ENCODE peak calls at places on chromosomes 7 and 10, in nine cellular contexts. G is stimulated activated CD8-positive, alpha-beta memory T cell treated with anti-CD3 and anti-CD28 coated beads, Interleukin-4, amount 100 ng/mL, for 24 hours; H is AG08395; Y is GM13976; S is sciatic nerve; U is NCI-H1105 treated with DMSO at 0.1 percent for 48 hours; T is astrocyte of the hippocampus; X is fibroblast of villous mesenchyme; R is activated CD4-positive, alpha-beta T cell treated with anti-CD3 and anti-CD28 coated beads, Interleukin-2, amount 10 ng/mL, durations not matched to agents 7 days and 5 days. C is an unnamed sample.

GRCh38 chr10:33238643-33239042 is 95.8 kb downstream of the NRP1 start:
- DNase-seq in G (no peak), H (no peak), Y (no peak), S (no peak), U (no peak), T (peak), X (peak), R (no peak), C (peak)

GRCh38 chr10:125151824-125152634 is 8.3 kb downstream of the CTBP2 start:
- DNase-seq in G (no peak), H (no peak), Y (no peak), S (no peak), U (peak), T (no peak), X (no peak), R (no peak), C (no peak)

GRCh38 chr10:15815242-15815885 is 44.9 kb downstream of the MINDY3 start:
- DNase-seq in G (no peak), H (no peak), Y (no peak), S (no peak), U (peak), T (no peak), X (no peak), R (no peak), C (no peak)

GRCh38 chr7:64373017-64373416 is 59.3 kb downstream of the ZNF736 start:
- DNase-seq in G (no peak), H (no peak), Y (no peak), S (no peak), U (no peak), T (no peak), X (no peak), R (no peak), C (no peak)

GRCh38 chr7:134044682-134045081 is 82.5 kb upstream of the LRGUK start:
- DNase-seq in G (no peak), H (no peak), Y (no peak), S (no peak), U (no peak), T (no peak), X (no peak), R (no peak), C (no peak)

GRCh38 chr7:157412021-157412443 is 75.2 kb downstream of the DNAJB6 start:
- DNase-seq in G (peak), H (peak), Y (no peak), S (no peak), U (no peak), T (peak), X (peak), R (peak), C (peak)

GRCh38 chr7:32860096-32860495 is 31.5 kb downstream of the KBTBD2 start:
- DNase-seq in G (no peak), H (no peak), Y (no peak), S (no peak), U (no peak), T (no peak), X (no peak), R (no peak), C (no peak)

GRCh38 chr10:3484306-3485187 is 300.5 kb downstream of the KLF6 start:
- DNase-seq in G (no peak), H (peak), Y (peak), S (no peak), U (peak), T (no peak), X (peak), R (no peak), C (no peak)

GRCh38 chr10:31752167-31752566 is 176.5 kb downstream of the ARHGAP12 start:
- DNase-seq in G (no peak), H (no peak), Y (no peak), S (no peak), U (no peak), T (no peak), X (no peak), R (no peak), C (no peak)

GRCh38 chr10:78976825-78977760 is 91.7 kb upstream of the ZMIZ1 start:
- DNase-seq in G (no peak), H (no peak), Y (no peak), S (no peak), U (no peak), T (no peak), X (no peak), R (no peak), C (no peak)

GRCh38 chr7:112452102-112452888 is 2.0 kb downstream of the IFRD1 start:
- DNase-seq in G (no peak), H (peak), Y (peak), S (peak), U (no peak), T (peak), X (peak), R (no peak), C (peak)

GRCh38 chr10:66378117-66378876 is 547.5 kb upstream of the LRRTM3 start:
- DNase-seq in G (no peak), H (no peak), Y (no peak), S (no peak), U (no peak), T (no peak), X (no peak), R (no peak), C (peak)

GRCh38 chr10:102629661-102630614 is 14.3 kb upstream of the TRIM8 start:
- DNase-seq in G (no peak), H (peak), Y (no peak), S (peak), U (no peak), T (peak), X (peak), R (no peak), C (peak)

GRCh38 chr7:135189961-135190360 is 19.5 kb upstream of the CYREN start:
- DNase-seq in G (no peak), H (peak), Y (no peak), S (no peak), U (no peak), T (no peak), X (peak), R (no peak), C (no peak)

GRCh38 chr7:45888185-45888992 is at the start of gene IGFBP1:
- DNase-seq in G (no peak), H (peak), Y (no peak), S (no peak), U (peak), T (peak), X (peak), R (no peak), C (no peak)

GRCh38 chr7:149427096-149427680 is 33.7 kb downstream of the ZNF777 start:
- DNase-seq in G (no peak), H (peak), Y (no peak), S (no peak), U (no peak), T (no peak), X (no peak), R (no peak), C (no peak)

GRCh38 chr7:121019018-121019417 is 30.5 kb downstream of the CPED1 start:
- DNase-seq in G (no peak), H (no peak), Y (no peak), S (no peak), U (no peak), T (no peak), X (peak), R (no peak), C (no peak)

GRCh38 chr10:132397036-132397541 is at the start of gene PWWP2B:
- DNase-seq in G (peak), H (peak), Y (no peak), S (no peak), U (no peak), T (peak), X (peak), R (peak), C (peak)